ENCODE peak calls at places on chromosome 7, in eight cellular contexts. Z, C, Q, D, L, M, R and U are unnamed samples.

GRCh38 chr7:150948791-150949251 is 29.3 kb downstream of the KCNH2 start:
- DNase-seq in R (no peak), D (no peak), Z (no peak), C (peak; percentile 65), Q (no peak), M (no peak), L (no peak), U (peak; percentile 83)

GRCh38 chr7:1919539-1920265 is 249.6 kb downstream of the ELFN1 start:
- DNase-seq in C (peak; percentile 78), Q (no peak), Z (no peak), L (no peak), D (no peak), R (peak; percentile 34), M (no peak), U (peak; percentile 77)

GRCh38 chr7:1704326-1705241 is 34.5 kb downstream of the ELFN1 start:
- DNase-seq in Z (no peak), D (no peak), M (no peak), Q (no peak), C (peak; percentile 43), R (no peak), L (no peak), U (peak; percentile 85)

GRCh38 chr7:85310301-85310700 is 123.4 kb upstream of the SEMA3D start:
- DNase-seq in R (no peak), M (no peak), L (no peak), Z (no peak), C (no peak), Q (no peak), D (no peak), U (no peak)

GRCh38 chr7:138247568-138248328 is 171.5 kb downstream of the AKR1D1 start:
- DNase-seq in D (no peak), C (no peak), L (no peak), Q (peak; percentile 89), R (no peak), Z (no peak), M (peak; percentile 90), U (no peak)

GRCh38 chr7:47839381-47839780 is 108.9 kb downstream of the PKD1L1 start:
- DNase-seq in C (no peak), D (no peak), R (no peak), L (no peak), Q (no peak), M (no peak), Z (no peak), U (no peak)

GRCh38 chr7:96328016-96328415 is 6.1 kb upstream of the SLC25A13 start:
- DNase-seq in Q (no peak), C (no peak), L (peak; percentile 41), M (no peak), Z (no peak), D (peak; percentile 72), R (no peak), U (no peak)

GRCh38 chr7:85480666-85481065 is 293.8 kb upstream of the SEMA3D start:
- DNase-seq in D (no peak), Z (no peak), R (no peak), C (no peak), L (no peak), M (no peak), Q (no peak), U (no peak)

GRCh38 chr7:101487753-101488152 is 125.1 kb downstream of the COL26A1 start:
- DNase-seq in Z (no peak), C (no peak), D (no peak), R (no peak), M (no peak), L (no peak), Q (no peak), U (no peak)

GRCh38 chr7:36535866-36536664 is 146.4 kb downstream of the ANLN start:
- DNase-seq in L (peak; percentile 53), M (no peak), D (peak; percentile 71), R (no peak), Q (no peak), C (no peak), Z (no peak), U (no peak)

GRCh38 chr7:45874408-45875131 is 1.7 kb upstream of the CCDC201 start:
- DNase-seq in D (peak; percentile 25), L (peak; percentile 34), R (no peak), Q (peak; percentile 90), C (no peak), M (peak; percentile 83), Z (no peak), U (no peak)

GRCh38 chr7:17774248-17774647 is 166.0 kb downstream of the SNX13 start:
- DNase-seq in L (no peak), M (peak; percentile 77), C (no peak), Z (peak; percentile 6), D (peak; percentile 71), R (no peak), Q (peak; percentile 70), U (no peak)

GRCh38 chr7:26451997-26452396 is 160.3 kb downstream of the SNX10 start:
- DNase-seq in R (no peak), L (no peak), C (no peak), Q (no peak), M (no peak), Z (no peak), D (no peak), U (no peak)

GRCh38 chr7:87047-87446 is 105.3 kb upstream of the FAM20C start:
- DNase-seq in C (no peak), D (no peak), Q (no peak), Z (no peak), R (no peak), L (no peak), M (no peak), U (no peak)

GRCh38 chr7:103636153-103636552 is 190.1 kb upstream of the SLC26A5 start:
- DNase-seq in Z (no peak), D (peak; percentile 24), Q (peak; percentile 52), R (no peak), C (no peak), L (no peak), M (no peak), U (no peak)

GRCh38 chr7:18315241-18315640 is 180.3 kb upstream of the HDAC9 start:
- DNase-seq in Z (no peak), R (no peak), L (no peak), D (no peak), Q (no peak), M (no peak), C (no peak), U (no peak)

GRCh38 chr7:102450242-102450641 is 14.4 kb downstream of the ALKBH4 start:
- DNase-seq in C (no peak), Z (no peak), R (peak; percentile 63), L (no peak), Q (no peak), M (no peak), D (peak; percentile 22), U (no peak)

GRCh38 chr7:105020926-105021325 is 6.9 kb downstream of the KMT2E start:
- DNase-seq in Q (no peak), R (no peak), L (no peak), D (no peak), C (no peak), M (no peak), Z (no peak), U (no peak)

DNA sequence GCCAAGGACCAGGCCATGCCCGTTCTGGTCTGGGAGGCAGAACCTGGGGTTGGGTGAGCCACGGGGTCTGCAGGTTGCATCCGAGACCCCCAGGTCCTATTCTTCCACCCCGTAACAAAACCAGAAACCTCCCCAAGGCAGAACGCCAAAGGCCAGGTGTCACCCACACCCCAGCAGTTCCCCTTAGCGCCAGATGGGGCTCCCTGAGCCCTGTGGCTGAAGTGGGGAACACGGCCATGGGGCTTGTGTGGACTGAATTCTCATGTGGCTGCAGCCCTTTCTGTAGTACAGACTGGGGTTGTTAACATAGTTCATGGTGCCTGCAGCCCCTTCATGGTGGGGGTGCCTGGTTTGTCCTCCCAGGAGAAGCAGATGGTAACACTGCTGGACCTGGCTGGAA is 10.2 kb downstream of the BRI3 start:
- DNase-seq in R (no peak), D (no peak), M (no peak), Z (no peak), Q (no peak), L (no peak), C (no peak), U (no peak)
- TF ChIP-seq CTCF in R (no peak), D (no peak), M (peak; percentile 39), Z (no peak), Q (peak; percentile 19), L (peak; percentile 15), C (no peak), U (peak; percentile 28)

DNA sequence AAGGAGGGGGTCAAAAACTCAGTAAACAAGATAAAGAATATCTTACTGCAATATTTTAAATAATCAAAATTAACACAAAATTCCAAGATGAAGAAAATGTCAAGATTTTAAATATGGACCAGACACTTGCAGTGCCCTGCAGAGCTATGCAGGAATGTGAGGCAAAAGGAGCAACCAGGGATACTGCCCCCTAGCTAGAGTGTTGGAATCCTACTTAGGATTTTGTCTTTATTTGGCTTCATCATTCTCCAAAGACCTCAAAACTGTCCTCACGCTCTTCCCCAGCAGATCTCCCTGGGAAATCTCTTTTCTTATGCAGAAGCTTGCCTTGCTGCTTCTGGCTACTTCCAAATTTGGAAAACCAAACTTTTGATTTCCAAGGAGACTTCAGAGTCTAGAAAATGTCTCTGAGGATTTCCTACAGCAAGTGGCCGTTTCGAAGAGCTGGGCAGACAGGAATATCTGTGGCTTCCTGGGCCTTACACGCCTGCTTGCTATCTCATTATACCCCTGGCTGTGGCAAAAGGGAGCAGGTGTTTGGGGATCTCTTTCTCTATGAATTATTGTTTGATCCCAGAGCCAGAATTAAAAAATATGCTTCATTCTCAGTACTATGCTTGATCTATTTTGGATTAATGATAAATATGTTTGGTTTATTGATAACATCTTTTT is 232.2 kb upstream of the BMPER start:
- DNase-seq in Z (no peak), D (no peak), C (no peak), L (no peak), R (no peak), Q (no peak), M (no peak), U (no peak)
- TF ChIP-seq CTCF in Z (no peak), D (no peak), C (no peak), L (no peak), R (no peak), Q (peak; percentile 12), M (peak; percentile 30), U (peak; percentile 24)

GRCh38 chr7:3300651-3301471 is at the start of gene SDK1:
- DNase-seq in D (peak; percentile 67), R (peak; percentile 89), C (peak; percentile 97), Z (peak; percentile 8), M (peak; percentile 75), L (peak; percentile 87), Q (peak; percentile 91), U (no peak)
- TF ChIP-seq CTCF in D (peak; percentile 83), R (peak; percentile 79), C (peak; percentile 90), Z (no peak), M (peak; percentile 61), L (peak; percentile 99), Q (peak; percentile 31), U (peak; percentile 97)

GRCh38 chr7:7122033-7122478 is 60.3 kb upstream of the C1GALT1 start:
- DNase-seq in M (no peak), Z (no peak), D (peak; percentile 67), L (no peak), C (no peak), R (no peak), Q (no peak), U (no peak)

GRCh38 chr7:7125993-7126392 is 56.4 kb upstream of the C1GALT1 start:
- DNase-seq in M (no peak), Z (no peak), R (no peak), D (no peak), Q (no peak), C (no peak), L (no peak), U (no peak)

GRCh38 chr7:7119668-7120208 is 62.6 kb upstream of the C1GALT1 start:
- DNase-seq in Q (no peak), C (no peak), L (no peak), D (no peak), M (no peak), R (no peak), Z (no peak), U (no peak)

GRCh38 chr7:7118822-7119221 is 63.5 kb upstream of the C1GALT1 start:
- DNase-seq in D (no peak), Q (no peak), M (no peak), R (no peak), C (no peak), Z (no peak), L (no peak), U (no peak)

GRCh38 chr7:7122701-7123281 is 59.6 kb upstream of the C1GALT1 start:
- DNase-seq in Z (no peak), C (no peak), Q (peak; percentile 86), L (peak; percentile 38), R (no peak), M (peak; percentile 24), D (peak; percentile 97), U (no peak)
- TF ChIP-seq CTCF in Z (no peak), C (no peak), Q (no peak), L (no peak), R (no peak), M (no peak), D (no peak), U (no peak)